ENCODE peak calls at places on chromosomes 5 and 9, in seven cellular contexts. V, K, Y, I, N, M and C are unnamed samples.

GRCh38 chr9:91795500-91796241 is 154.4 kb downstream of the ROR2 start:
- DNase-seq in V (no peak), K (peak), Y (no peak), I (no peak), N (no peak), M (no peak), C (no peak)

GRCh38 chr5:159849437-159850191 is 66.7 kb upstream of the ADRA1B start:
- DNase-seq in V (no peak), K (no peak), Y (no peak), I (no peak), N (no peak), M (no peak), C (no peak)

GRCh38 chr9:1354066-1354465 is 303.9 kb downstream of the DMRT2 start:
- DNase-seq in V (no peak), K (no peak), Y (no peak), I (no peak), N (no peak), M (no peak), C (no peak)

GRCh38 chr9:98745470-98745869 is 36.7 kb upstream of the GABBR2 start:
- DNase-seq in V (no peak), K (no peak), Y (no peak), I (no peak), N (no peak), M (no peak), C (no peak)

GRCh38 chr5:57642066-57642465 is 159.5 kb upstream of the ACTBL2 start:
- DNase-seq in V (no peak), K (no peak), Y (no peak), I (no peak), N (no peak), M (peak), C (no peak)

GRCh38 chr9:33750839-33751339 is 44.5 kb upstream of the PRSS3 start:
- DNase-seq in V (no peak), K (no peak), Y (no peak), I (no peak), N (peak), M (peak), C (no peak)

GRCh38 chr5:51890435-51891116 is 507.3 kb downstream of the ISL1 start:
- DNase-seq in V (no peak), K (no peak), Y (no peak), I (no peak), N (no peak), M (no peak), C (no peak)

GRCh38 chr5:170632985-170633234 is 129.1 kb downstream of the KCNIP1 start:
- DNase-seq in V (no peak), K (no peak), Y (peak), I (peak), N (peak), M (peak), C (no peak)

GRCh38 chr5:115069087-115069968 is 100.4 kb downstream of the TRIM36 start:
- DNase-seq in V (peak), K (peak), Y (peak), I (peak), N (peak), M (peak), C (no peak)

GRCh38 chr9:27771803-27772545 is 198.7 kb upstream of the C9orf72 start:
- DNase-seq in V (no peak), K (no peak), Y (no peak), I (no peak), N (no peak), M (peak), C (no peak)

GRCh38 chr5:28809811-28810750 is 1771.7 kb upstream of the CDH9 start:
- DNase-seq in V (no peak), K (no peak), Y (no peak), I (peak), N (peak), M (peak), C (no peak)

GRCh38 chr5:33311893-33312292 is 128.9 kb upstream of the TARS1 start:
- DNase-seq in V (peak), K (peak), Y (no peak), I (no peak), N (no peak), M (no peak), C (no peak)

GRCh38 chr5:113070901-113071300 is 94.3 kb downstream of the DCP2 start:
- DNase-seq in V (no peak), K (no peak), Y (no peak), I (no peak), N (no peak), M (peak), C (no peak)

GRCh38 chr5:175728316-175728715 is 70.4 kb downstream of the HRH2 start:
- DNase-seq in V (no peak), K (no peak), Y (no peak), I (no peak), N (no peak), M (no peak), C (no peak)

GRCh38 chr5:30279237-30279636 is 914.2 kb upstream of the CDH6 start:
- DNase-seq in V (no peak), K (no peak), Y (no peak), I (no peak), N (no peak), M (peak), C (peak)

GRCh38 chr5:173238312-173239232 is 3.6 kb upstream of the NKX2-5 start:
- DNase-seq in V (no peak), K (no peak), Y (no peak), I (no peak), N (peak), M (peak), C (no peak)

GRCh38 chr5:31993182-31993961 is 180.7 kb downstream of the GOLPH3 start:
- DNase-seq in V (no peak), K (no peak), Y (no peak), I (no peak), N (no peak), M (no peak), C (no peak)

GRCh38 chr5:126233256-126233655 is 190.0 kb upstream of the GRAMD2B start:
- DNase-seq in V (no peak), K (no peak), Y (no peak), I (no peak), N (no peak), M (no peak), C (no peak)

GRCh38 chr9:104976196-104976595 is 48.2 kb upstream of the ABCA1 start:
- DNase-seq in V (no peak), K (no peak), Y (no peak), I (no peak), N (no peak), M (no peak), C (no peak)

GRCh38 chr9:20662156-20662555 is 21.9 kb upstream of the FOCAD start:
- DNase-seq in V (no peak), K (no peak), Y (no peak), I (no peak), N (peak), M (no peak), C (no peak)

GRCh38 chr9:71941060-71941568 is 29.7 kb downstream of the C9orf85 start:
- DNase-seq in V (no peak), K (no peak), Y (no peak), I (no peak), N (no peak), M (no peak), C (no peak)

GRCh38 chr5:138128344-138128743 is 10.9 kb downstream of the NME5 start:
- DNase-seq in V (no peak), K (no peak), Y (no peak), I (no peak), N (no peak), M (no peak), C (no peak)

GRCh38 chr5:155839251-155840037 is 487.5 kb upstream of the SGCD start:
- DNase-seq in V (peak), K (no peak), Y (no peak), I (no peak), N (peak), M (peak), C (no peak)

GRCh38 chr5:164301136-164301535 is 795.7 kb downstream of the MAT2B start:
- DNase-seq in V (no peak), K (no peak), Y (no peak), I (no peak), N (no peak), M (no peak), C (no peak)

GRCh38 chr9:21682981-21683380 is 119.5 kb upstream of the MTAP start:
- DNase-seq in V (peak), K (no peak), Y (no peak), I (no peak), N (no peak), M (no peak), C (peak)

GRCh38 chr9:89463986-89464901 is 33.7 kb downstream of the SEMA4D start:
- DNase-seq in V (no peak), K (no peak), Y (peak), I (no peak), N (no peak), M (no peak), C (no peak)

GRCh38 chr5:62386824-62387223 is 16.9 kb downstream of the DIMT1 start:
- DNase-seq in V (no peak), K (no peak), Y (no peak), I (no peak), N (no peak), M (no peak), C (no peak)

GRCh38 chr9:124270504-124271335 is 13.0 kb downstream of the NEK6 start:
- DNase-seq in V (no peak), K (no peak), Y (peak), I (no peak), N (no peak), M (no peak), C (no peak)

GRCh38 chr9:112075009-112075378 is 100.1 kb downstream of the SUSD1 start:
- DNase-seq in V (no peak), K (no peak), Y (no peak), I (no peak), N (no peak), M (no peak), C (no peak)

GRCh38 chr5:32585446-32586250 is at the start of gene SUB1:
- DNase-seq in V (peak), K (peak), Y (peak), I (peak), N (peak), M (peak), C (peak)

GRCh38 chr5:31908396-31908795 is 265.7 kb downstream of the GOLPH3 start:
- DNase-seq in V (no peak), K (no peak), Y (no peak), I (no peak), N (no peak), M (no peak), C (no peak)

GRCh38 chr9:87497604-87498045 is at the start of gene DAPK1:
- DNase-seq in V (peak), K (peak), Y (no peak), I (peak), N (peak), M (peak), C (no peak)

DNA sequence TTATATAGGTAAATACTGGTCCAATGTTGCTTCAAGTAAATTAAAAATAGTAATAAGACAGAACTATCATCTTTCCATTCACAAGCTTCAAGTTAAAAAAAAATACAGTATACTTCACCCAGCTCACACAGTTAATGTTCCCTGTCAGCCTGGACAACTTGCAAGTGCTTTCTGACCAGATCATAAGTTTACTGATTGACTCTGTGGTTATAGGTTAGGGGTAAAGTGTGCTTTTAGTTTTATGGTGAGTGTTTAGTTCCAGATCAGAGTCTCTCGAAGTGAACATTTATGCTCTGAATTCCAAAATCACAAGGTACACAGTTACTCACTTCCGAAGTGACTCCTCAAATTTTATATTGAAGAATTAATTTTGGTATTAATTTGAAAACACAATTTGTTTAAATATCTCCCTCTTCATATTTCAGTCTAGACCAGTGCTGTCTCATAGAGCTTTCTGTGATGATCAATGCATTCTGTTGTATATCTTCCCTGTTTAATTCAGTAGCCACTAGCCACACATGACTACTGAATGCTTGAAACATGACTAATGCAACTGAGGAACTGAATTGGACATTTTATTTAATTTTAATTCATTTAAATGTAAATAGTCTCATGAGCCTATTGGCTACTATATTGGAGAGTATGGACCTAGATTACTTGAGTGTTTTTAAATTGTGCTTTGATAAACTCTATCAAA is 90.7 kb downstream of the MEF2C start:
- DNase-seq in V (no peak), K (no peak), Y (no peak), I (no peak), N (no peak), M (no peak), C (no peak)
- H3K27ac ChIP-seq in V (no peak), K (no peak), Y (no peak), I (no peak), N (no peak), M (no peak), C (no peak)

GRCh38 chr9:84575705-84576104 is 93.8 kb upstream of the NTRK2 start:
- DNase-seq in V (no peak), K (no peak), Y (no peak), I (no peak), N (no peak), M (no peak), C (no peak)
- TF ChIP-seq REST in V (no peak), K (no peak), Y (no peak), I (no peak), N (no peak), M (no peak), C (no peak)

DNA sequence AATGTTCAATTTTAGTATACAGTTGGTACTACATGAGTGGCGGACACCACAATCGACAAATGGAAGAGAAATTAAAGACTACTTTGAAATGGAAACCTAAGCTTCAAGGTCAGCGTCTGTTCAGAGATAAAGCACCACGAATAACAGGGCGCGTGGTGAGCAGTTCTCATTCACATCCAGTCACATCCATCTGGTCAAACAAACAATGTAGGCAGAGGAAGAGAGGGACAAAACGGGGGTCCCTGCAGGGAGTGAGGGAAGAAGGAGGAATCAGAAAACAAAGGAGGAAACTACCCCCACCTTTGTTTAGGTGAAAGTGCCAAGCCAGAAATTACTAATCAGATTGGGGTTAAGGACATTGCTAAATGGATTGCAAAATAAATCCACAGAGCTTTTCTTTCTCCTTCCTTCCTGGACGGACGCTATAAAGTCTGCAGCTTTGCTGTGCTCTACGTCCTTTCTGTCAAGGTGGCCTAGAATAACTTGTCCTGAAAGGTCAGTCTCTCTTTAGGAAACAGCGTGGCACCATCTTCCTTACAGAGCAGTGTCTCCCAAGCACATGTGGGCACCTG is 138.6 kb downstream of the ENTREP1 start:
- DNase-seq in V (no peak), K (no peak), Y (no peak), I (no peak), N (no peak), M (peak), C (no peak)
- H3K27ac ChIP-seq in V (no peak), K (no peak), Y (no peak), I (no peak), N (no peak), M (no peak), C (no peak)

GRCh38 chr5:80806929-80807328 is 152.1 kb upstream of the DHFR start:
- DNase-seq in V (no peak), K (no peak), Y (no peak), I (no peak), N (no peak), M (no peak), C (no peak)

GRCh38 chr5:80805038-80805437 is 150.3 kb upstream of the DHFR start:
- DNase-seq in V (no peak), K (no peak), Y (no peak), I (no peak), N (no peak), M (no peak), C (no peak)

GRCh38 chr5:80799573-80799972 is 144.8 kb upstream of the DHFR start:
- DNase-seq in V (no peak), K (no peak), Y (no peak), I (no peak), N (no peak), M (no peak), C (no peak)

GRCh38 chr5:80809451-80809850 is 150.7 kb upstream of the RASGRF2 start:
- DNase-seq in V (no peak), K (no peak), Y (no peak), I (no peak), N (no peak), M (no peak), C (no peak)

DNA sequence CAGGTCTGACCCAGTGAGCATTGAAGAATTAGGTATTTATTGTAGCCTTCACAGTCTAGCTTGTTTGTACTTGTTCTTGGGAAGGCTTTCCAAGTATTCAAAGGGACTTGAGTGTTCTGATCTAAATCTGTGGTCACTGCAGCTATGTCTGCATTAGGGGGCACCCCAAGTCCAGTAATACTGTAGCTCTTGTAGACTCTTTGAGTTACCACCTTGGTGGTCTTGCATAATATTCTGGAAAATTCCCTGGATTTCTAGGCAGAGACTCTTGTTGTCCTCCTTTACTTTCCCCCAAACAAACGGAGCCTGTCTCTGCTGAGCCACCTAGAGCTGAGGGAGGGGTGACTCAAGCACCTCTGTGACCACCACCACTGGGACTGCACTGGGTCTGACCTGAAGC is 149.5 kb upstream of the DHFR start:
- DNase-seq in V (peak), K (no peak), Y (no peak), I (no peak), N (no peak), M (no peak), C (no peak)
- TF ChIP-seq REST in V (no peak), K (no peak), Y (no peak), I (no peak), N (no peak), M (no peak), C (no peak)

GRCh38 chr5:132774406-132774805 is 2.6 kb downstream of the SEPTIN8 start:
- DNase-seq in V (no peak), K (no peak), Y (no peak), I (no peak), N (no peak), M (no peak), C (no peak)

GRCh38 chr5:132776932-132777208 is 169 bp downstream of the SEPTIN8 start:
- DNase-seq in V (no peak), K (no peak), Y (no peak), I (no peak), N (no peak), M (no peak), C (no peak)

GRCh38 chr5:132774896-132775295 is 2.1 kb downstream of the SEPTIN8 start:
- DNase-seq in V (no peak), K (no peak), Y (no peak), I (no peak), N (no peak), M (no peak), C (no peak)

GRCh38 chr5:132776077-132776931 is 735 bp downstream of the SEPTIN8 start:
- DNase-seq in V (peak), K (no peak), Y (no peak), I (peak), N (peak), M (peak), C (no peak)

GRCh38 chr5:132775439-132776076 is 1.5 kb downstream of the SEPTIN8 start:
- DNase-seq in V (no peak), K (no peak), Y (no peak), I (no peak), N (no peak), M (no peak), C (no peak)
- H3K27ac ChIP-seq in V (no peak), K (no peak), Y (no peak), I (peak), N (no peak), M (no peak), C (no peak)

DNA sequence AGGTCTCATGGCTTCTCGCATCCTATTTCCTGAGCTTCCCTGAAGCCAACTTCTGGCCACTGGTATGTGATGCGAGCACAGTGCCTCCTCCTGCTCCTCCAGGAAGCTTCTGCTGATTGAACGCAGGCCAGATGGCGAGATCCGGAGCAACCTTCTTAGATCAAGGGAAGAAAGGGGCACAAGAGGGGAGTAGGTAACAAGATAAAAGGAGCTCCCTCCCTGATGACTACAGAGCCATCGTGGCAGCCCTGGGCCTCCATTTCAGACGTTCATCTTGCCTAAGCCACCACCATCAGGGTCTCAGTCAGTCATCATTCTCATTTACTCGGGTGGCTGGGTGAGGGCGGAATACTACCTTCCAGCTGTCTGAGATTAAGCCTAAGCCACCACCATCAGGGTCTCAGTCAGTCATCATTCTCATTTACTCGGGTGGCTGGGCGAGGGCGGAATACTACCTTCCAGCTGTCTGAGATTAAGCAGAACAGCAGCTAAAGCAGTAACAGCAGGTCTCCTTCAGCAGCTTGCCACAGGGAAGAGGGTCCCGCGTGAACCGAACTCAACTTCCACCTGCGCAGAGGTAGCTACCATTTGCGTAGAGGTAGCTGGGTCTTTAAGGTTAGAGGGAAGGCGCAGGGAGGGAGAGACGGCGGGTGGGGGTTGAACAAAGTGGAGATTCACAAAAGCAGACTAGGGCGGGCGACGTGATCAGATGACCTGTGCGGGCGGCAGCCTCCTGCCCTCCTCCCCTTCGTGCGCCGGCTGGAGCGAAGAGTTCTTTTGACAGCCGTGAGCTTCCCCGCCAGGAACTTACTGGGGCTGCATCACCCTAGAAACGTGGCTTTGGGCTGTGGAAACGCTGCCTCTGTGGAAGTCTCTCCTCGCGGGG is 27.9 kb upstream of the MGAT1 start:
- DNase-seq in V (peak), K (no peak), Y (no peak), I (peak), N (peak), M (peak), C (no peak)
- TF ChIP-seq REST in V (no peak), K (no peak), Y (no peak), I (no peak), N (no peak), M (no peak), C (no peak)